ENCODE peak calls at places on chromosomes 16 and 17, in four cellular contexts. X is skeletal muscle cell, R is iPS DF 6.9, M is fibroblast of lung. P is an unnamed sample.

GRCh38 chr17:17125136-17126084 is 80.7 kb downstream of the PLD6 start:
- DNase-seq in X (no peak), R (no peak), M (peak; percentile 34), P (no peak)

GRCh38 chr17:17419621-17420020 is 57.2 kb upstream of the MED9 start:
- DNase-seq in X (no peak), R (no peak), M (no peak), P (no peak)

GRCh38 chr17:78266231-78266631 is 34.8 kb downstream of the TMEM235 start:
- DNase-seq in X (no peak), R (no peak), M (no peak), P (no peak)

GRCh38 chr17:17722906-17723353 is 41.7 kb downstream of the RAI1 start:
- DNase-seq in X (no peak), R (no peak), M (no peak), P (no peak)

GRCh38 chr16:14117051-14117450 is 45.9 kb downstream of the MRTFB start:
- DNase-seq in X (no peak), R (no peak), M (no peak), P (no peak)

GRCh38 chr17:31394544-31394943 is 3.1 kb downstream of the RAB11FIP4 start:
- DNase-seq in X (peak; percentile 38), R (no peak), M (peak; percentile 79), P (peak; percentile 4)

GRCh38 chr16:77442078-77442477 is 7.2 kb upstream of the ADAMTS18 start:
- DNase-seq in X (no peak), R (no peak), M (no peak), P (no peak)

GRCh38 chr17:56994009-56994792 is 16.3 kb downstream of the SCPEP1 start:
- DNase-seq in X (peak; percentile 26), R (no peak), M (peak; percentile 42), P (no peak)

GRCh38 chr16:59632266-59632855 is 898.2 kb upstream of the GOT2 start:
- DNase-seq in X (peak; percentile 41), R (no peak), M (peak; percentile 83), P (no peak)

GRCh38 chr17:76504117-76504516 is 2.9 kb upstream of the RHBDF2 start:
- DNase-seq in X (no peak), R (no peak), M (no peak), P (no peak)

GRCh38 chr16:81324808-81325207 is 10.0 kb downstream of the GAN start:
- DNase-seq in X (no peak), R (no peak), M (no peak), P (no peak)

DNA sequence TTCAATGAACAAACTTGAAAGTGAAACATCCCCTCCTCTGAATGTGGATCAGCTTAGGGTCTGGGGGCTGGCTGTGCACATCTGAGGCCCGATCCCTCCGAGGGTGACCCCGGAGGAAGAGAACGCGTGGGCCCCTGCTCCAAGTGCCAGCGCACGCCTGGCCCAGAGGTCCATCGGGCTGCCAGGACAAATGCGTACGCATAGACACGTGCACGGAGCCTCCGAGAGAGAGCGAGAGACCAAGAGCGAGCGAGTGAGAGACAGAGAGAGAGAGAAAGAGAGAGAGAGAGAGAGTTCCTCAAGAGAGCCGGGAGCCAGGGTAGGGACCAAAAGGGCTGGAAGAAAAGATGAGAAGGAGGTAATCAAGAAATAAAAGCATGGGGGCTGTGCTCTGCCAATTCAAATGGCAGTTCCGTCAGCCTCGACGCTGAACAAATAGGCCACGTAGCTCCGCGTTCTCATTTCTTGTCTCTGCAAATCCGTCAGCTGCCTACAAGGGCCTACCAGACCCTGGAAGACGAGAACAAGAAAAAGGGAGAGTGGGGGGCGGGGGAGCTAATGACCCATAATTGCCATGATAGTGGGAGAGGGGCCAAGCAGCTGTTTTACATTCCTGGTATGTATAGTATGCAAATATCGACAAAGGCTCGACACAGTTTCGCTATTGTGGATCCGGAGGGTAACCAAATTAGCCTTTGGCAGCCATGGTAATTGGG is 435.3 kb upstream of the ZFHX3 start:
- DNase-seq in X (no peak), R (peak; percentile 37), M (no peak), P (no peak)
- H3K4me3 ChIP-seq in X (no peak overlapping the region), R (no peak overlapping the region), M (no peak overlapping the region), P (no peak overlapping the region)

DNA sequence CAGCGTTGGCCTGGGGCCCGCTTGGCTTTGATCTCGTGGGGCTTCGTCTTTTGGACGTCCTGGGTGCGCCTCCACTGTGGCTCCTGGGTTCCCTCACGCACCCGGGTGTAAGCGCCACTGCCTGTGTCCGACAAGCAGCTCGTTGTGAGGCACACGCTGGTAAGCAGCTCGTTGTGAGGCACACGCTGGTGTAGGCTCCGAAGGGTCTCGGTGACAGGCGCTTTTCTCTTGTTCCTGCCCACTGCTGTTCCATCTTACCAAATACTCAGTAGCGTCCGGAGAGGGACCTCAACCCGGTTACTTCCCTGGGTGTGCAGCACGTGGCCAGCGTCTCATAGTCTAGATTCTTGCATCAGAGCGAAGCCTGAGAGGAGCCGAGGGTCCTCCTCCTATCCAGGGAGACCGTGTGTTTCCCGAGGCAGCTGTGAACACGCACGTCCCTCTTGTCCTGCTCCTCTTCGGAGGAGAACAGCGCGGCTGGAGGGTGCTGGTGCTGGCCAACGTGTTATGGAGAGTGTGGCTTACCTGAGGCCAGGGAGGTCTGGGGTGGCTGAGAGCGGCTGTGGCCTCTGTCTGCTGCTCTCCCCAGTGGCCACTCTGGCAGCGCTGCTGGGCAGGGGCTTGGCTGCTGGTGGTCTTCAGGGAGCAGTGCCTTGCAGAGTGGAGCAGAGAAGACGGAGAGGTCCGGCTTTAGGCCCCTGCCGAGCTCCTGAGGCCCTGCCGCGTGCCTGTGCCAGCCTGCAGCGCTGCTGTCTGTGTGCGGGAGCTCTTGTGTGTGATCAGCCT is 32.1 kb upstream of the ZNF750 start:
- DNase-seq in X (no peak), R (no peak), M (no peak), P (no peak)
- H3K4me3 ChIP-seq in X (no peak overlapping the region), R (no peak overlapping the region), M (no peak overlapping the region), P (no peak overlapping the region)

GRCh38 chr16:68235105-68235881 is 634 bp downstream of the ESRP2 start:
- DNase-seq in X (no peak), R (no peak), M (no peak), P (no peak)
- H3K4me3 ChIP-seq in X (no peak overlapping the region), R (peak overlapping the region; percentile 77), M (no peak overlapping the region), P (no peak overlapping the region)

DNA sequence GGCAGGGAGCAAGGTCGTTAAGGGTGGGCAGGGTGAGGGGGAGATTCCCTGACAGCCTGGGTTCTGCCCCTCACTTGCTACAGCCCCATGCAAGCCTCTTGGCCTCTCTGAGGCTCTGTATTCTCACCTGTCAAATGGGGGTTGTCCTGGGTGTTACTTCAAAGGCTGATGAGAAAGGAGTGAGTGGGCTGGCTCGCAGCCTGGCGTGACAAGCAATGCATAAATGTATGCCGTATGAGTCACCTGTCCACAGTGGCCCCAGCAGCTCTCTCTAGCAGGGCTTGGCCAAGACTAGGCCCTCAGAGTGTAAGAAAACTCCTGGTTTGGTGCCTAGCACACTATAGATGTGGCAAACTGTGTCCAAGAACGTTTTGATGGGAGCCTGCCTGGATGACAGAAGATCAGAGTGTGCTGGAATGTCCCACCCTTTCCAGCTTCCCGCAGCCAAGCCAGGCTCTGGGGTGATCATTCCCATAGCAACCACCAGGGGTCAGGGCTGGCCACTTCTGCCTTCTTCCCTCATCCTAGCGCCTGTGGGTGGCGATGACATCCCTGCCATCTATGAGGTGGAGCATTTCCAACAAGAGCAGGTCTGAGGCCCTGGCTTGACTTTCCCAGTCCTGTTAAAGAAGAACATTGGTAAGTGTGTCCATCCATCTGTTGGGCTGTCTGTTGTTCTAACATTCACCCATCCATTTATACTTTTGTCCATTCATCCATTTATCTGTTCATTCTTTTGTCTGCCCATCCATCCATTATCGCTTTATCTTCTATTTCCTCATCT is 37.2 kb upstream of the ADGRG1 start:
- DNase-seq in X (peak; percentile 60), R (peak; percentile 37), M (peak; percentile 69), P (peak; percentile 17)
- H3K4me3 ChIP-seq in X (no peak overlapping the region), R (no peak overlapping the region), M (no peak overlapping the region), P (no peak overlapping the region)

DNA sequence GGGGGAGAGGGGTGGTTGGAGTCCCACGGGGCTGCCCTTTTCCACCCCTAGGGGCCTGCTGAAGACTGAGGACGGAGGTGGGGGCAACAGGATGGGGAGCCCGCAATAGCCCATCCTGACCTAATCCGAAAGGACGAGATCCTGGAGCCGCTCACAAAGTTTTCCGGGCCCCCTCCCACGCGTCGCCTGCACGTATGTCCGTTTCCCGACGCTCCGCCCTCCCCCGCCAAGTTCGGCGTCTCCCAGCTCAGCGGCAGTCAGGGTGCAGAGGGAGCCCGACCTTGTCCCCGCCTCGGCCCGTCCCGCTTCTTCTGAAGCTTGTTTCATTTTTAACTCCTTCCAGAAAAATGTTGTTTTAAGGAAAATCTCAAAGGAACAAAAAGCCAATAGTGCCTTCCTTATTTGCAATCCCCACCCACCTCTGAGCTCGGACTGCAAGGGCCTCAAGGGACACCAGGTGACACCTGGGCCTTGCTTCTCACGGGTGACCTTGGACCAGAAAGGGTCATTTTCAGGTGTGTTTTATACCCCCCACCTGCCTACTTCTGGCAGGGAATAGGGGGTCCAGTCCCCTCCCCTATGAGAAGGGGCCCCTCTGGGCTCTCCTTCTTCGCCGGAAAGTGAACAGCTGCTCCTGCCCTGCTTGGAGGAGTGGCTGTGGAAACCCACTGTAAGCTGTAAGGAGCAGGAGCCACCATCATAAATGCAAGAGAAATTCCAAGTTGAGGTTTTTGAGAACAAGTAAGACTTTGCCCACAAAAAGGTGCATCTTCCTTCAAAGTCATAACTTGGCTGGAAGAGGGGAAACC is 3.4 kb upstream of the ZNF423 start:
- DNase-seq in X (no peak), R (no peak), M (no peak), P (no peak)
- H3K4me3 ChIP-seq in X (peak overlapping the region; percentile 39), R (peak overlapping the region; percentile 76), M (peak overlapping the region; percentile 34), P (peak overlapping the region; percentile 29)

DNA sequence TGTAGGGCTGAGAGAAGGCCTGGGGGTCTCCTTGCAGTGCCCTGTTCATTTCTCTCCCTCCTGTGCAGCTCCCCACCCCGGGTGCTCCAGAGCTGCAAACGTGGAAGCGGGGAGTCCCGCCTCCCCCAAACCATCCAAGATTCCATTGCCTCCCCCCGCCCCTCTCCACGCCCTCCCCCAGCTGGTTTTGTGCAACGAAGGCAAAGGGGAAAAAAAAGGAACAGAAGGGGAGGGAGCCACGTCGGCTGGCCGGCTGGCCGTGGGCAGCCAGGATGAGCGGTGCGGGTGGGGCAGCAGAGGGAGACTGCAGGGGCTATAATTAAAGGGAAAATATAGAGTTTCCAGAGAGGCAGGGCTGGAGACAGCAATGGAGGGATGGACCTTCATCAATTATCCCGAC is 1.7 kb upstream of the COL1A1 start:
- DNase-seq in X (no peak), R (no peak), M (peak; percentile 47), P (no peak)
- H3K4me3 ChIP-seq in X (peak overlapping the region; percentile 18), R (no peak overlapping the region), M (no peak overlapping the region), P (peak overlapping the region; percentile 97)

GRCh38 chr16:23181506-23181905 is 1.0 kb upstream of the SCNN1G start:
- DNase-seq in X (no peak), R (no peak), M (no peak), P (no peak)

GRCh38 chr16:23185661-23186060 is 3.1 kb downstream of the SCNN1G start:
- DNase-seq in X (no peak), R (no peak), M (no peak), P (no peak)

GRCh38 chr16:23182675-23183485 is at the start of gene SCNN1G:
- DNase-seq in X (no peak), R (no peak), M (no peak), P (no peak)

GRCh38 chr16:23182206-23182674 is 305 bp upstream of the SCNN1G start:
- DNase-seq in X (peak; percentile 3), R (peak; percentile 72), M (peak; percentile 56), P (no peak)

DNA sequence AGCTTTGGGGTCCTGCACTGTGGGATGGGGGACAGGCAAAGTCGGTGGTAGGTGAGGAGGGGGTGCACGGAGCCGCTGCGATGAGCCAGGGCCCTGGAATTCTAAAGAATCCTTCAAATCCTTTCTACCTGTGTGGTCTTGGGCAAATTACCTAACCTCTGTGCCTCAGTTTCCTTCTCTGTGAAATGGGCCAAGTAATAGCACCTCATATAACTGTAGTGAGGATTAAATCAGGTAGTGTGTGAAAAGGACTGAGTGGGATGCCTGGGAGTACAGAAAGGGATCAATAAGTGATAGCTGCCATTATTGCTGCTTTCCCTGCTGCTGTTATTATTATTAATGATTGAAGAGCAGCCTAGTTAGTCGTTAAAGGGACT is 929 bp downstream of the SCNN1G start:
- DNase-seq in X (no peak), R (no peak), M (no peak), P (no peak)
- H3K4me3 ChIP-seq in X (no peak overlapping the region), R (peak overlapping the region; percentile 59), M (no peak overlapping the region), P (no peak overlapping the region)

P was measured in BJ.